ENCODE peak calls at places on chromosomes 13 and 19, in nine cellular contexts. One of them, this sample, is unnamed.

GRCh38 chr19:2950286-2951124 is 5.7 kb upstream of the ZNF77 start:
- DNase-seq in K562: peak; percentile 99
- DNase-seq in amniotic epithelial cell: peak; percentile 99
- DNase-seq in activated CD8-positive, alpha-beta memory T cell treated with anti-CD3 and anti-CD28 coated beads for 4 hours: peak; percentile 100
- DNase-seq in mesenteric fat pad: peak; percentile 100
- DNase-seq in mesendoderm: peak; percentile 100
- DNase-seq in NCI-H2171: peak; percentile 97
- DNase-seq in RPMI7951: peak; percentile 99
- DNase-seq in thyroid gland: peak; percentile 100
- DNase-seq in this sample: peak; percentile 97

GRCh38 chr19:33722456-33723239 is 74.0 kb upstream of the KCTD15 start:
- DNase-seq in K562: no peak
- DNase-seq in activated CD8-positive, alpha-beta memory T cell treated with anti-CD3 and anti-CD28 coated beads for 4 hours: no peak
- DNase-seq in mesenteric fat pad: no peak
- DNase-seq in RPMI7951: no peak
- DNase-seq in NCI-H2171: no peak
- DNase-seq in amniotic epithelial cell: no peak
- DNase-seq in mesendoderm: no peak
- DNase-seq in thyroid gland: no peak
- DNase-seq in this sample: no peak

GRCh38 chr13:20126460-20127262 is 34.2 kb downstream of the GJA3 start:
- DNase-seq in NCI-H2171: no peak
- DNase-seq in mesendoderm: no peak
- DNase-seq in RPMI7951: peak; percentile 14
- DNase-seq in mesenteric fat pad: peak; percentile 20
- DNase-seq in thyroid gland: no peak
- DNase-seq in amniotic epithelial cell: no peak
- DNase-seq in activated CD8-positive, alpha-beta memory T cell treated with anti-CD3 and anti-CD28 coated beads for 4 hours: no peak
- DNase-seq in K562: no peak
- DNase-seq in this sample: no peak

GRCh38 chr19:31667106-31667505 is 317.9 kb upstream of the TSHZ3 start:
- DNase-seq in thyroid gland: no peak
- DNase-seq in mesendoderm: no peak
- DNase-seq in amniotic epithelial cell: no peak
- DNase-seq in mesenteric fat pad: no peak
- DNase-seq in RPMI7951: no peak
- DNase-seq in NCI-H2171: no peak
- DNase-seq in K562: no peak
- DNase-seq in activated CD8-positive, alpha-beta memory T cell treated with anti-CD3 and anti-CD28 coated beads for 4 hours: no peak
- DNase-seq in this sample: no peak

GRCh38 chr13:60135344-60135743 is 28.4 kb downstream of the DIAPH3 start:
- DNase-seq in mesenteric fat pad: no peak
- DNase-seq in amniotic epithelial cell: no peak
- DNase-seq in thyroid gland: no peak
- DNase-seq in activated CD8-positive, alpha-beta memory T cell treated with anti-CD3 and anti-CD28 coated beads for 4 hours: no peak
- DNase-seq in RPMI7951: no peak
- DNase-seq in NCI-H2171: no peak
- DNase-seq in K562: no peak
- DNase-seq in mesendoderm: peak; percentile 71
- DNase-seq in this sample: no peak

GRCh38 chr19:2334986-2335846 is 6.7 kb downstream of the SPPL2B start:
- DNase-seq in amniotic epithelial cell: no peak
- DNase-seq in mesenteric fat pad: no peak
- DNase-seq in thyroid gland: no peak
- DNase-seq in mesendoderm: peak; percentile 38
- DNase-seq in activated CD8-positive, alpha-beta memory T cell treated with anti-CD3 and anti-CD28 coated beads for 4 hours: no peak
- DNase-seq in RPMI7951: no peak
- DNase-seq in K562: no peak
- DNase-seq in NCI-H2171: no peak
- DNase-seq in this sample: no peak

GRCh38 chr19:51916167-51916566 is 11.1 kb upstream of the ZNF613 start:
- DNase-seq in K562: no peak
- DNase-seq in RPMI7951: no peak
- DNase-seq in mesendoderm: no peak
- DNase-seq in mesenteric fat pad: no peak
- DNase-seq in NCI-H2171: no peak
- DNase-seq in amniotic epithelial cell: no peak
- DNase-seq in activated CD8-positive, alpha-beta memory T cell treated with anti-CD3 and anti-CD28 coated beads for 4 hours: no peak
- DNase-seq in thyroid gland: no peak
- DNase-seq in this sample: no peak

GRCh38 chr13:30307194-30307965 is at the start of gene KATNAL1:
- DNase-seq in mesendoderm: peak; percentile 88
- DNase-seq in thyroid gland: peak; percentile 79
- DNase-seq in K562: peak; percentile 91
- DNase-seq in NCI-H2171: peak; percentile 60
- DNase-seq in activated CD8-positive, alpha-beta memory T cell treated with anti-CD3 and anti-CD28 coated beads for 4 hours: peak; percentile 48
- DNase-seq in RPMI7951: peak; percentile 81
- DNase-seq in mesenteric fat pad: peak; percentile 93
- DNase-seq in amniotic epithelial cell: peak; percentile 51
- DNase-seq in this sample: peak; percentile 38

GRCh38 chr13:77833331-77833863 is 85.2 kb downstream of the EDNRB start:
- DNase-seq in mesenteric fat pad: no peak
- DNase-seq in RPMI7951: no peak
- DNase-seq in amniotic epithelial cell: peak; percentile 13
- DNase-seq in K562: no peak
- DNase-seq in thyroid gland: no peak
- DNase-seq in mesendoderm: no peak
- DNase-seq in NCI-H2171: no peak
- DNase-seq in activated CD8-positive, alpha-beta memory T cell treated with anti-CD3 and anti-CD28 coated beads for 4 hours: no peak
- DNase-seq in this sample: no peak

GRCh38 chr13:22212576-22212975 is 541.7 kb downstream of the FGF9 start:
- DNase-seq in K562: no peak
- DNase-seq in amniotic epithelial cell: no peak
- DNase-seq in mesendoderm: no peak
- DNase-seq in RPMI7951: no peak
- DNase-seq in NCI-H2171: no peak
- DNase-seq in activated CD8-positive, alpha-beta memory T cell treated with anti-CD3 and anti-CD28 coated beads for 4 hours: no peak
- DNase-seq in mesenteric fat pad: no peak
- DNase-seq in thyroid gland: no peak
- DNase-seq in this sample: no peak

GRCh38 chr13:110524484-110525254 is 36.9 kb downstream of the RAB20 start:
- DNase-seq in amniotic epithelial cell: no peak
- DNase-seq in mesendoderm: no peak
- DNase-seq in RPMI7951: peak; percentile 26
- DNase-seq in thyroid gland: peak; percentile 97
- DNase-seq in activated CD8-positive, alpha-beta memory T cell treated with anti-CD3 and anti-CD28 coated beads for 4 hours: no peak
- DNase-seq in NCI-H2171: no peak
- DNase-seq in mesenteric fat pad: no peak
- DNase-seq in K562: no peak
- DNase-seq in this sample: no peak

GRCh38 chr13:108779308-108779707 is 149.9 kb downstream of the MYO16 start:
- DNase-seq in activated CD8-positive, alpha-beta memory T cell treated with anti-CD3 and anti-CD28 coated beads for 4 hours: no peak
- DNase-seq in mesenteric fat pad: no peak
- DNase-seq in NCI-H2171: no peak
- DNase-seq in amniotic epithelial cell: no peak
- DNase-seq in K562: peak; percentile 75
- DNase-seq in RPMI7951: no peak
- DNase-seq in thyroid gland: no peak
- DNase-seq in mesendoderm: peak; percentile 75
- DNase-seq in this sample: no peak

GRCh38 chr19:41696402-41697197 is 8.5 kb upstream of the CEACAM7 start:
- DNase-seq in mesendoderm: no peak
- DNase-seq in thyroid gland: no peak
- DNase-seq in mesenteric fat pad: peak; percentile 68
- DNase-seq in K562: peak; percentile 5
- DNase-seq in RPMI7951: peak; percentile 13
- DNase-seq in activated CD8-positive, alpha-beta memory T cell treated with anti-CD3 and anti-CD28 coated beads for 4 hours: no peak
- DNase-seq in NCI-H2171: no peak
- DNase-seq in amniotic epithelial cell: no peak
- DNase-seq in this sample: no peak

GRCh38 chr13:113102727-113103126 is 2.9 kb upstream of the F7 start:
- DNase-seq in activated CD8-positive, alpha-beta memory T cell treated with anti-CD3 and anti-CD28 coated beads for 4 hours: no peak
- DNase-seq in amniotic epithelial cell: no peak
- DNase-seq in mesenteric fat pad: no peak
- DNase-seq in RPMI7951: no peak
- DNase-seq in thyroid gland: no peak
- DNase-seq in mesendoderm: no peak
- DNase-seq in K562: no peak
- DNase-seq in NCI-H2171: no peak
- DNase-seq in this sample: no peak

GRCh38 chr19:8036438-8037099 is 16.0 kb upstream of the CCL25 start:
- DNase-seq in thyroid gland: no peak
- DNase-seq in K562: no peak
- DNase-seq in mesenteric fat pad: no peak
- DNase-seq in activated CD8-positive, alpha-beta memory T cell treated with anti-CD3 and anti-CD28 coated beads for 4 hours: no peak
- DNase-seq in NCI-H2171: peak; percentile 89
- DNase-seq in RPMI7951: no peak
- DNase-seq in mesendoderm: no peak
- DNase-seq in amniotic epithelial cell: no peak
- DNase-seq in this sample: peak; percentile 96

GRCh38 chr13:21973437-21974125 is 302.7 kb downstream of the FGF9 start:
- DNase-seq in activated CD8-positive, alpha-beta memory T cell treated with anti-CD3 and anti-CD28 coated beads for 4 hours: no peak
- DNase-seq in mesendoderm: no peak
- DNase-seq in thyroid gland: no peak
- DNase-seq in RPMI7951: no peak
- DNase-seq in K562: no peak
- DNase-seq in mesenteric fat pad: no peak
- DNase-seq in NCI-H2171: no peak
- DNase-seq in amniotic epithelial cell: no peak
- DNase-seq in this sample: no peak

GRCh38 chr13:30333601-30334000 is 26.2 kb upstream of the KATNAL1 start:
- DNase-seq in activated CD8-positive, alpha-beta memory T cell treated with anti-CD3 and anti-CD28 coated beads for 4 hours: no peak
- DNase-seq in K562: no peak
- DNase-seq in mesenteric fat pad: no peak
- DNase-seq in amniotic epithelial cell: no peak
- DNase-seq in NCI-H2171: no peak
- DNase-seq in mesendoderm: no peak
- DNase-seq in RPMI7951: no peak
- DNase-seq in thyroid gland: no peak
- DNase-seq in this sample: no peak

GRCh38 chr19:41441321-41441945 is 1.5 kb upstream of the ERICH4 start:
- DNase-seq in amniotic epithelial cell: no peak
- DNase-seq in K562: no peak
- DNase-seq in activated CD8-positive, alpha-beta memory T cell treated with anti-CD3 and anti-CD28 coated beads for 4 hours: no peak
- DNase-seq in NCI-H2171: no peak
- DNase-seq in mesendoderm: no peak
- DNase-seq in thyroid gland: no peak
- DNase-seq in mesenteric fat pad: peak; percentile 30
- DNase-seq in RPMI7951: no peak
- DNase-seq in this sample: no peak

This sample was measured in DMS 273 treated with DMSO at 0.1 percent for 48 hours.